ENCODE peak calls at places on chromosomes 13 and 19, in five cellular contexts. U, B, J, N and S are unnamed samples.

GRCh38 chr19:32896516-32897214 is 27.1 kb upstream of the SLC7A9 start:
- DNase-seq in U (no peak), B (no peak), J (peak), N (no peak), S (no peak)

GRCh38 chr19:30799854-30800755 is 427.9 kb downstream of the ZNF536 start:
- DNase-seq in U (peak), B (no peak), J (no peak), N (peak), S (no peak)

GRCh38 chr19:32458500-32459123 is 53.0 kb downstream of the DPY19L3 start:
- DNase-seq in U (no peak), B (no peak), J (no peak), N (no peak), S (no peak)

GRCh38 chr19:2533686-2534085 is 57.8 kb downstream of the GADD45B start:
- DNase-seq in U (no peak), B (no peak), J (no peak), N (no peak), S (no peak)

GRCh38 chr13:97809576-97809975 is 143.9 kb upstream of the IPO5 start:
- DNase-seq in U (no peak), B (no peak), J (no peak), N (no peak), S (no peak)

GRCh38 chr19:18280247-18281081 is 958 bp downstream of the JUND start:
- DNase-seq in U (peak), B (peak), J (peak), N (peak), S (peak)

GRCh38 chr13:113298001-113298945 is 1.2 kb downstream of the LAMP1 start:
- DNase-seq in U (no peak), B (no peak), J (no peak), N (no peak), S (no peak)

GRCh38 chr19:16737909-16738308 is 18.3 kb downstream of the NWD1 start:
- DNase-seq in U (no peak), B (peak), J (peak), N (no peak), S (no peak)

GRCh38 chr13:83709751-83710515 is 172.3 kb downstream of the SLITRK1 start:
- DNase-seq in U (no peak), B (no peak), J (no peak), N (no peak), S (no peak)

GRCh38 chr19:2552859-2553258 is 76.9 kb downstream of the GADD45B start:
- DNase-seq in U (no peak), B (no peak), J (no peak), N (no peak), S (no peak)

GRCh38 chr13:110575322-110576069 is 14.0 kb upstream of the RAB20 start:
- DNase-seq in U (peak), B (peak), J (no peak), N (peak), S (no peak)

GRCh38 chr13:113414335-113414734 is 39.0 kb downstream of the ADPRHL1 start:
- DNase-seq in U (no peak), B (no peak), J (no peak), N (no peak), S (no peak)

GRCh38 chr13:113224486-113224885 is 15.1 kb downstream of the CUL4A start:
- DNase-seq in U (peak), B (no peak), J (no peak), N (no peak), S (no peak)

GRCh38 chr13:108915095-108915633 is 285.8 kb downstream of the MYO16 start:
- DNase-seq in U (no peak), B (peak), J (peak), N (no peak), S (no peak)

GRCh38 chr13:31638577-31638976 is 100.7 kb upstream of the RXFP2 start:
- DNase-seq in U (no peak), B (no peak), J (peak), N (no peak), S (peak)

GRCh38 chr19:50500060-50500752 is 10.8 kb downstream of the JOSD2 start:
- DNase-seq in U (peak), B (no peak), J (no peak), N (peak), S (no peak)

GRCh38 chr13:94712812-94713555 is 639 bp upstream of the SOX21 start:
- DNase-seq in U (no peak), B (peak), J (no peak), N (peak), S (no peak)

GRCh38 chr19:55070755-55071502 is 4.7 kb upstream of the EPS8L1 start:
- DNase-seq in U (no peak), B (no peak), J (peak), N (no peak), S (peak)